ENCODE peak calls at places on chromosomes 11 and 22, in four cellular contexts. P is H1, X is psoas muscle, G is IMR-90. Q is an unnamed sample. For H3K9me3 and H3K27me3, the result is how much of the 10 kb centered on the place peaks cover.

GRCh38 chr22:40215266-40215665 is 37.5 kb downstream of the TNRC6B start:
- DNase-seq in P (no peak), X (peak), G (no peak), Q (no peak)

GRCh38 chr11:124409906-124410305 is 11.1 kb upstream of the OR8B3 start:
- DNase-seq in P (no peak), X (no peak), G (no peak), Q (no peak)

GRCh38 chr11:47498149-47498548 is 49.2 kb upstream of the RAPSN start:
- DNase-seq in P (no peak), X (no peak), G (no peak), Q (no peak)

GRCh38 chr11:56890584-56891305 is 98.0 kb upstream of the OR5AK2 start:
- DNase-seq in P (no peak), X (no peak), G (no peak), Q (no peak)

GRCh38 chr11:62881579-62882427 is 1.1 kb downstream of the SLC3A2 start:
- DNase-seq in P (peak), X (peak), G (peak), Q (peak)

GRCh38 chr11:35009191-35009940 is 92.9 kb downstream of the PDHX start:
- DNase-seq in P (no peak), X (no peak), G (peak), Q (no peak)

GRCh38 chr22:29842740-29843139 is 4.7 kb upstream of the ASCC2 start:
- DNase-seq in P (no peak), X (no peak), G (peak), Q (no peak)

GRCh38 chr22:43436536-43437267 is 24.9 kb downstream of the MPPED1 start:
- DNase-seq in P (no peak), X (no peak), G (no peak), Q (no peak)

DNA sequence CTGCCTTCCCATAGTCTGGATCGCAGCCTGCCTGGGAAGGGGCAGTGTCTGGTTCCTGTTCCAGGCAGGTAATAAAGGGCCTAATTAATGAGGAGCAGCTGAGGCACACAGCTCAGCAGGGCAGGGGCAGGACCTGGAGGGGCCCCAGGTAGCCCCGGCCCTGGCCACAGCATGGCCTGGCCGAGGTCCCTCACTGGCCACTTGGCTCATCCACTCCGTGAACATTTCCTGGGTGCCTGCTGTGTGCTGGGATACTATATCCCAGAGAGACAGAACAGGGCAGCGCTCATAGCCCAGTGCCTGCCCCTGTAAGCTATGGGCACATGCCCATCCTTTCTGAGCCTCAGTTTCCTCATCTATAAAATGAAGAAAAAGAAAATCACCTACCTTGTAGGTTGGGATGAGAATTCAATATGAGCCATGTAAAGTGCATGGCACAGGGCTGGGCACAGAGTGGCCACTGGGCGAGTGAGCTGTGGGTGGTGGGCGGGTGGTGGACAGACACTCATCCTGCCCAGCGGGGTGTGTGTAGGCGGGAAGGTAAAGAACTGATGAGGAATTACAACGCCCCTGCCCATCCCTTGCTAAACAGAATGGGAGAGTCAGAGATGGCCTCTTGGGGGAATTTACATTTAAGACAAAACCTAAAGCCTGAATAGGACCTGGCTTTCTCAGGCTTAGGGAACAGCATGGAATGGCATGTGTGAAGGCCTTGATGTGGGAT is 9.2 kb downstream of the MYRF start:
- DNase-seq in P (no peak), X (no peak), G (no peak), Q (no peak)
- H3K4me3 ChIP-seq in P (no peak), X (no peak), G (no peak), Q (no peak)

GRCh38 chr22:10727393-10727792 is 4800.6 kb upstream of the OR11H1 start:
- DNase-seq in P (no peak), X (no peak), G (no peak), Q (no peak)
- H3K9me3 ChIP-seq in P (half or more), X (under half), G (under half), Q (under half)

DNA sequence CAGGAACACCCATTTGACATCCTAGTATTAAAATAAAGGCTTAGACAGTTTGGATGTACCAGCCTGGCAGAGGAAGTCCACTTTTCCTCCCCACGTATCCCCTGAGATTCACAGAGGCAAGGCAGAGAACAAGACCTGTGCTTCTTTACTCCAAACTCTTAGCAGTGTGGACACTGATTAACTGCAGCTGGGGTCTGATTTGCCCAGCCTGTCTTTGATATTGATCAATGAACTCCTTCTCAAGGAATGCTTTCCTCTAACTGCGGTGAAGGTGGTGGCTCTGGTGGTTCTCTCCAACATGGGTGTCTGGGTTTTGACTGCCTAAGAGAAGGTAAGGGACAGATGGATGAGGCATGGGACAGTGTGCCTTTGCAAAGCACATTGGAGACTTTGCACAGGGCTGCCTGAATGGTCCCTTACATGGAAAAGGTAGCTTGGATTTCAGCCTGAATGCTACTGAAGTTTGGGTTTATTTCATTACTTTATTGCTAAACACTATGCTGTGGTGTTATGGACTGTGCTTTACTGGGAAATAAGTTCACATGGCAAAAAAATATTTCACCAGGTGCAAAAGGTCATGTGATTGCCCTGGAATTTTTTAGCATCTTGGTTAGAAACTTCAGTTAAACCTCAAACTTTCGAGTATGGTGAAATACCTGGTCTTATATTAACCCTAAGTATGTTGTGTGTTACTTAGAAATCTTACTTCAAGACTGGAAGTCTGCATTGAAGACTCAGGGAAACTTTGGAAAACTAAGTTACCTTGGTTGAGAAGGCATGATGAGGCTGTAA is 1.8 kb downstream of the GAS2 start:
- DNase-seq in P (no peak), X (no peak), G (no peak), Q (no peak)
- H3K27me3 ChIP-seq in P (under half), X (under half), G (under half), Q (under half)

DNA sequence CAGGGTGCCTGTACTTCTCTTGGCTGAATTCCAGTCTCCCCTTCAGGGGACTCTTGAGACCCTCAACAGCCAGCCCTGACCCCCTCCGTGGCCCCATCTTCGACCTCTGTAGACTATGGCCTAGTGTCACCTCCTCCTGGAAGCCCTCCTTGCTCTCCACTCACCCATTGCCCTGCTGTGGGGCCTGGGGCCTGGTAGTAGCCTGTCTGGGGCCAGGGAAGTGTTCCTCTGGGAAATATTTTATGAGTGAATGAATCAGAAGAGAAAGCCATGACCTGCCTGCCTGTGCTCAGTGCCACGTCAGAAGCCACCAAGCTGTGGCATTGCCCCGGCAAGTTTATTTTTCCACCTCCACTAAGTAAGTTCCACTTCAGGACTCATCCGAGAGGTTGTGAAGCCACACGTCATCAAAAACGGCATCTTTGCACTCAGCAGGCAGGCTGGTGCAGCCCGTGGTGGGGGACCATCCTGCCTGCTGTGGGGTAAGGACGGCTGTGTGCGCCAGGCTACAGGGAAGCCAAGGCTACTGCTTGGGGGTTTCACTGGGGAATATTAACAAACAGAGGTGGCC is 59.6 kb upstream of the PPARA start:
- DNase-seq in P (no peak), X (peak), G (peak), Q (no peak)
- H3K4me3 ChIP-seq in P (no peak), X (peak), G (no peak), Q (no peak)

GRCh38 chr11:12602421-12602820 is 71.8 kb upstream of the TEAD1 start:
- DNase-seq in P (no peak), X (no peak), G (no peak), Q (no peak)

GRCh38 chr11:12606597-12606996 is 67.6 kb upstream of the TEAD1 start:
- DNase-seq in P (no peak), X (no peak), G (peak), Q (no peak)

GRCh38 chr11:12604557-12605105 is 69.6 kb upstream of the TEAD1 start:
- DNase-seq in P (no peak), X (no peak), G (peak), Q (no peak)

GRCh38 chr11:12600829-12601228 is 73.4 kb upstream of the TEAD1 start:
- DNase-seq in P (no peak), X (no peak), G (no peak), Q (no peak)

DNA sequence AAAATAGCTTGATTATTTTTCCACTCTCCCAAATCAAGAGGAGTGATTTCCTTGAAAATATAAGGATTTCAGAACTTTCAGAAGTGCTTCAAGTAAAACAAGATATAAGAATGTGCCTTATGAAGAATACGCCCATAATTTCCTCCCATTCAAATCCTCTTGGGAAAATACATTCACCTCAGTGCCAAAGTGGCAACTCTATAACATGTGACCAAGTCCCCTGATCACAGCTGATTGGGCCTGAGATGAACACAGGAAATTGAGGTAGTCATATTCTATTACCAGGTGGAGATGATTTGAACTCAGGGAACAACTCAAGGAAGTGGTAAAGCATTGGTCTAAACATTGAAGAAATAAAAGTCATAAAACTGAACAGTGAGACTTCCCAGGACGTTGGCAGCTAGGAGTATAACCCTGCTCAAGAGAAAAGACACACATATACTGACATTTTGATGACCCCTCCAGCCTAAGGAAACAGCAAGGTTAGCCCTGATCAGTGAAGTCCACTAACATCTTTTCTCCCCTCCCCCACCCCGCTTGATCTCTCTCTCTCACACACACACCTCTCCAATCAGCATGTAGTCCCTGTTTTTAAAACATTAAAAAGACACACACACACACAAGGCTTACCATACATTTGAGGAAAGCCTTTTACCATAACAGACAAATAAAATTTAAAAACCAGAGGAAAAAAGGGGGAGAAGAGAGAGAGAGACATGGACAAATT is 70.7 kb upstream of the TEAD1 start:
- DNase-seq in P (no peak), X (no peak), G (no peak), Q (no peak)
- H3K9me3 ChIP-seq in P (under half), X (under half), G (under half), Q (under half)

GRCh38 chr11:75241036-75241905 is 697 bp downstream of the TPBGL start:
- DNase-seq in P (peak), X (peak), G (peak), Q (peak)
- H3K27me3 ChIP-seq in P (under half), X (under half), G (half or more), Q (under half)

Q was measured in HAP-1.